ENCODE peak calls at places on chromosomes 13 and 19, in ten cellular contexts. H is transverse colon; T is amniotic stem cell; L is NCI-H1092; Q is heart right ventricle; K is stimulated activated CD4-positive, alpha-beta T cell treated with anti-CD3 and anti-CD28 coated beads, Interleukin-12 subunit alpha, Interleukin-12 subunit beta, amount 100 ng/mL, for 4 hours; U is CD4-positive, CD25-positive, alpha-beta regulatory T cell; A is NCI-H2081; R is iPS-NIHi11; W is stimulated activated naive CD4-positive, alpha-beta T cell. I is an unnamed sample.

GRCh38 chr13:45242070-45242469 is 41.2 kb upstream of the KCTD4 start:
- DNase-seq in H (peak), T (no peak), L (no peak), Q (no peak), K (no peak), U (no peak), A (no peak), R (peak), W (no peak), I (no peak)

GRCh38 chr13:103516009-103516795 is 450.0 kb upstream of the SLC10A2 start:
- DNase-seq in H (no peak), T (no peak), L (no peak), Q (no peak), K (no peak), U (no peak), A (no peak), R (no peak), W (no peak), I (no peak)

GRCh38 chr19:29215322-29215845 is 2.4 kb upstream of the UQCRFS1 start:
- DNase-seq in H (no peak), T (no peak), L (no peak), Q (no peak), K (no peak), U (no peak), A (no peak), R (no peak), W (no peak), I (no peak)

GRCh38 chr13:79723462-79724116 is 242.6 kb downstream of the NDFIP2 start:
- DNase-seq in H (no peak), T (no peak), L (no peak), Q (peak), K (no peak), U (no peak), A (no peak), R (no peak), W (no peak), I (no peak)

GRCh38 chr19:14368011-14368513 is 13.2 kb upstream of the ADGRE5 start:
- DNase-seq in H (no peak), T (no peak), L (no peak), Q (no peak), K (no peak), U (peak), A (no peak), R (no peak), W (peak), I (no peak)

GRCh38 chr13:113211774-113212173 is 2.4 kb downstream of the CUL4A start:
- DNase-seq in H (no peak), T (no peak), L (no peak), Q (no peak), K (no peak), U (no peak), A (no peak), R (no peak), W (no peak), I (no peak)

GRCh38 chr19:41253660-41254059 is 10.5 kb upstream of the HNRNPUL1 start:
- DNase-seq in H (no peak), T (no peak), L (no peak), Q (no peak), K (no peak), U (no peak), A (no peak), R (no peak), W (no peak), I (no peak)

GRCh38 chr19:40960780-40961179 is 30.3 kb upstream of the CYP2B6 start:
- DNase-seq in H (no peak), T (no peak), L (no peak), Q (no peak), K (no peak), U (no peak), A (no peak), R (no peak), W (no peak), I (no peak)

GRCh38 chr19:58584498-58585441 is 11.6 kb upstream of the MZF1 start:
- DNase-seq in H (no peak), T (no peak), L (no peak), Q (no peak), K (no peak), U (no peak), A (no peak), R (no peak), W (no peak), I (no peak)

GRCh38 chr19:2050991-2051770 is at the start of gene MKNK2:
- DNase-seq in H (peak), T (peak), L (peak), Q (peak), K (peak), U (peak), A (peak), R (peak), W (peak), I (peak)

GRCh38 chr13:60158321-60158801 is 5.4 kb downstream of the DIAPH3 start:
- DNase-seq in H (no peak), T (no peak), L (no peak), Q (no peak), K (no peak), U (no peak), A (no peak), R (no peak), W (no peak), I (peak)

GRCh38 chr13:111518161-111518791 is 197.8 kb downstream of the TEX29 start:
- DNase-seq in H (no peak), T (no peak), L (peak), Q (no peak), K (no peak), U (no peak), A (peak), R (no peak), W (no peak), I (no peak)

GRCh38 chr19:18300930-18301717 is 19.7 kb upstream of the JUND start:
- DNase-seq in H (peak), T (no peak), L (no peak), Q (peak), K (no peak), U (no peak), A (no peak), R (peak), W (no peak), I (no peak)

GRCh38 chr13:83798731-83799130 is 83.5 kb downstream of the SLITRK1 start:
- DNase-seq in H (no peak), T (no peak), L (no peak), Q (no peak), K (no peak), U (no peak), A (no peak), R (no peak), W (no peak), I (no peak)

GRCh38 chr19:55132453-55133129 is 15.2 kb upstream of the PPP1R12C start:
- DNase-seq in H (no peak), T (no peak), L (no peak), Q (no peak), K (no peak), U (no peak), A (no peak), R (no peak), W (no peak), I (no peak)

GRCh38 chr19:7595466-7596133 is at the start of gene CAMSAP3:
- DNase-seq in H (peak), T (no peak), L (peak), Q (no peak), K (peak), U (no peak), A (peak), R (peak), W (peak), I (peak)

GRCh38 chr19:30371157-30371845 is 883 bp upstream of the ZNF536 start:
- DNase-seq in H (no peak), T (no peak), L (no peak), Q (no peak), K (no peak), U (no peak), A (no peak), R (no peak), W (no peak), I (no peak)

GRCh38 chr13:21034602-21035190 is 26.7 kb downstream of the LATS2 start:
- DNase-seq in H (no peak), T (no peak), L (no peak), Q (peak), K (no peak), U (no peak), A (no peak), R (no peak), W (no peak), I (no peak)

I was measured in neuronal stem cell.